ENCODE peak calls at places on chromosomes 12 and 14, in seven cellular contexts. W is HepG2, A is transverse colon, I is stomach, Z is HCT116, O is upper lobe of left lung, F is GM12878. N is an unnamed sample.
A peak's percentile ranks its signal among the peaks of the same experiment; 100 is the strongest.

GRCh38 chr12:117685115-117685926 is 283.5 kb downstream of the KSR2 start:
- DNase-seq in W (peak; percentile 42), A (peak; percentile 66), I (no peak), Z (no peak), O (no peak), F (no peak), N (no peak)

GRCh38 chr12:75842119-75842518 is 189.5 kb downstream of the PHLDA1 start:
- DNase-seq in W (no peak), A (no peak), I (no peak), Z (no peak), O (no peak), F (no peak), N (no peak)

GRCh38 chr12:89253483-89253882 is 98.8 kb downstream of the DUSP6 start:
- DNase-seq in W (no peak), A (no peak), I (no peak), Z (no peak), O (no peak), F (no peak), N (no peak)

GRCh38 chr14:20436363-20436755 is 393 bp upstream of the KLHL33 start:
- DNase-seq in W (no peak), A (no peak), I (no peak), Z (no peak), O (no peak), F (no peak), N (no peak)

GRCh38 chr14:24463806-24464785 is 21.5 kb upstream of the SDR39U1 start:
- DNase-seq in W (no peak), A (no peak), I (no peak), Z (no peak), O (no peak), F (no peak), N (no peak)

GRCh38 chr14:104103061-104104005 is 17.8 kb downstream of the ASPG start:
- DNase-seq in W (no peak), A (peak; percentile 7), I (no peak), Z (no peak), O (peak; percentile 81), F (no peak), N (no peak)

GRCh38 chr12:102874819-102875218 is 42.2 kb downstream of the PAH start:
- DNase-seq in W (no peak), A (no peak), I (no peak), Z (no peak), O (peak; percentile 23), F (no peak), N (no peak)

GRCh38 chr12:39048395-39048794 is 143.0 kb upstream of the CPNE8 start:
- DNase-seq in W (no peak), A (no peak), I (no peak), Z (no peak), O (no peak), F (no peak), N (no peak)

GRCh38 chr14:77055981-77056380 is 27.5 kb upstream of the IRF2BPL start:
- DNase-seq in W (no peak), A (no peak), I (no peak), Z (no peak), O (no peak), F (no peak), N (no peak)

GRCh38 chr12:130222519-130223255 is 60.4 kb downstream of the FZD10 start:
- DNase-seq in W (no peak), A (no peak), I (no peak), Z (no peak), O (no peak), F (no peak), N (no peak)

GRCh38 chr12:3578557-3578956 is 87.6 kb downstream of the PRMT8 start:
- DNase-seq in W (no peak), A (no peak), I (no peak), Z (no peak), O (no peak), F (no peak), N (no peak)

GRCh38 chr14:97025722-97026121 is 228.5 kb downstream of the VRK1 start:
- DNase-seq in W (no peak), A (no peak), I (no peak), Z (no peak), O (no peak), F (no peak), N (no peak)

GRCh38 chr12:41345071-41345470 is 157.0 kb downstream of the PDZRN4 start:
- DNase-seq in W (no peak), A (no peak), I (no peak), Z (no peak), O (no peak), F (no peak), N (no peak)

GRCh38 chr14:61671086-61671485 is 24.2 kb upstream of the HIF1A start:
- DNase-seq in W (no peak), A (no peak), I (no peak), Z (no peak), O (no peak), F (no peak), N (peak; percentile 15)

GRCh38 chr12:62873116-62873825 is 61.7 kb downstream of the PPM1H start:
- DNase-seq in W (no peak), A (no peak), I (no peak), Z (no peak), O (no peak), F (no peak), N (no peak)

GRCh38 chr14:106802413-106803364 is 1276.3 kb downstream of the TMEM121 start:
- DNase-seq in W (peak; percentile 40), A (peak; percentile 52), I (no peak), Z (no peak), O (peak; percentile 84), F (no peak), N (no peak)

GRCh38 chr12:114984641-114985041 is 300.7 kb upstream of the TBX3 start:
- DNase-seq in W (no peak), A (no peak), I (no peak), Z (no peak), O (no peak), F (no peak), N (no peak)

GRCh38 chr14:46279776-46280175 is 371.8 kb downstream of the RPL10L start:
- DNase-seq in W (no peak), A (no peak), I (no peak), Z (no peak), O (no peak), F (no peak), N (no peak)

GRCh38 chr12:31749024-31749704 is 20.3 kb upstream of the AMN1 start:
- DNase-seq in W (peak; percentile 99), A (peak; percentile 86), I (peak; percentile 87), Z (peak; percentile 99), O (no peak), F (peak; percentile 99), N (peak; percentile 52)

GRCh38 chr12:105595440-105595839 is 264.9 kb downstream of the C12orf75 start:
- DNase-seq in W (no peak), A (no peak), I (no peak), Z (no peak), O (no peak), F (no peak), N (no peak)

GRCh38 chr14:75070383-75070782 is 942 bp downstream of the ZC2HC1C start:
- DNase-seq in W (no peak), A (peak; percentile 47), I (no peak), Z (no peak), O (no peak), F (no peak), N (no peak)

GRCh38 chr14:75067212-75067611 is 2.2 kb upstream of the ZC2HC1C start:
- DNase-seq in W (no peak), A (no peak), I (no peak), Z (no peak), O (no peak), F (no peak), N (no peak)

GRCh38 chr14:75068294-75069020 is 984 bp upstream of the ZC2HC1C start:
- DNase-seq in W (no peak), A (no peak), I (no peak), Z (no peak), O (no peak), F (no peak), N (no peak)

GRCh38 chr14:75069811-75070145 is 337 bp downstream of the ZC2HC1C start:
- DNase-seq in W (peak; percentile 47), A (no peak), I (no peak), Z (no peak), O (no peak), F (no peak), N (no peak)

GRCh38 chr14:75069021-75069810 is at the start of gene ZC2HC1C:
- DNase-seq in W (peak; percentile 89), A (peak; percentile 97), I (peak; percentile 97), Z (peak; percentile 64), O (peak; percentile 99), F (no peak), N (peak; percentile 69)
- TF ChIP-seq POLR2A in W (peak; percentile 85), A (peak; percentile 69), I (no peak), Z (peak; percentile 65), O (peak; percentile 71), F (peak; percentile 69), N (peak; percentile 66)

GRCh38 chr12:49227701-49228100 is 37.2 kb upstream of the TUBA1C start:
- DNase-seq in W (no peak), A (no peak), I (no peak), Z (no peak), O (no peak), F (no peak), N (no peak)
- TF ChIP-seq POLR2AphosphoS5 in W (no peak), A (no peak), I (no peak), Z (no peak), O (no peak), F (no peak), N (no peak)

DNA sequence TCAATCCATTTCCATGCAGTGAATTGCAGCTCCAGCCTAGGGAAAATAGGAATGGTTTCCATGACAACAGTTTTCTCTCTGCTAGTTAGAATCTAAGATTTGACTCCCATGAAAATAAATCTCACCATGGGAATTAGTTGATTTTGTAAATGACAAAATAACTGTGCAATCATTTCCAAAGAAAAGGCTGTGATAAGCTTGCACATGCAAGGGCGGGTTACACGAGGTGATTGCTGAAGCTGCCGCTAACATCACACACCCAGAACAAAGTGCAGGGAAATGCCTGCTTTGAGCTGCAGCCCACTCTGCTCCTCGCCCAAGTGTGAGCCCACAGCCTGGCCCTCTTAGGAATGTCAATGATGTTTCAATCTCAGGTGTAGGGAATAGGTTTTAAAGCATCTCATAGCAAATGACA is 53.8 kb downstream of the TRIM9 start:
- DNase-seq in W (no peak), A (peak; percentile 23), I (no peak), Z (no peak), O (no peak), F (no peak), N (no peak)
- TF ChIP-seq POLR2A in W (no peak), A (no peak), I (no peak), Z (no peak), O (no peak), F (no peak), N (no peak)

GRCh38 chr12:99476956-99477355 is 170.6 kb upstream of the GARIN6 start:
- DNase-seq in W (no peak), A (no peak), I (no peak), Z (no peak), O (no peak), F (no peak), N (no peak)
- TF ChIP-seq POLR2AphosphoS5 in W (no peak), A (no peak), I (no peak), Z (no peak), O (no peak), F (no peak), N (no peak)

DNA sequence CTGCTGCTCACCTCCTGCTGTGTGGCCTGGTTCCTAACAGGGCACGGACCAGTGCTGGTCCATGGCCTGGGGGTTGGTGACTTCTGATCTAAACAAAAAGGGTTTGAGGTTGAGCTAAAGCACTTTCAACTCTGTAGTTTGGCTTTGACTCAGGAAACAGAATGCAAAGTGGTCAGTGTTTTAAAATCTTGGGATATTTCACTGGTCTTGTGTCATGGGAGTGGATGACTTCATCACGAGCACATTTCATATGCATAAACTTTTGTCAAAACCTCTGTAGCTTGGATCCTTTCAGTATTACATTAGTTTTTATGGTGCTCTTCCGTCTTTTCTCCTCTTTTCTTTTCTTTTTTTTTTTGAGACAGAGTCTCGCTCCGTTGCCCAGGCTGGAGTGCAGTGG is 25.6 kb downstream of the FAM161B start:
- DNase-seq in W (no peak), A (no peak), I (no peak), Z (no peak), O (no peak), F (no peak), N (no peak)
- TF ChIP-seq POLR2A in W (no peak), A (no peak), I (no peak), Z (no peak), O (no peak), F (no peak), N (no peak)

N was measured in GM12892.